ENCODE peak calls at places on chromosomes 3 and 15, in six cellular contexts. Z is GM12878, O is HepG2, R is K562, E is HCT116, H is H1. N is an unnamed sample.

GRCh38 chr3:120682095-120682681 is at the start of gene HGD:
- DNase-seq in Z (no peak), O (peak; percentile 97), R (no peak), E (no peak), H (no peak), N (no peak)

GRCh38 chr15:37586976-37587375 is 347.5 kb upstream of the TMCO5A start:
- DNase-seq in Z (no peak), O (no peak), R (no peak), E (no peak), H (no peak), N (no peak)

GRCh38 chr15:29053006-29053405 is 167.2 kb downstream of the APBA2 start:
- DNase-seq in Z (no peak), O (no peak), R (no peak), E (no peak), H (no peak), N (no peak)

GRCh38 chr3:41405466-41405865 is 206.2 kb downstream of the CTNNB1 start:
- DNase-seq in Z (no peak), O (no peak), R (no peak), E (no peak), H (no peak), N (no peak)

GRCh38 chr3:16900779-16901440 is 16.2 kb downstream of the PLCL2 start:
- DNase-seq in Z (no peak), O (no peak), R (no peak), E (no peak), H (no peak), N (no peak)

GRCh38 chr3:195558602-195559001 is 15.5 kb upstream of the PPP1R2 start:
- DNase-seq in Z (no peak), O (peak; percentile 49), R (peak; percentile 59), E (peak; percentile 52), H (no peak), N (peak; percentile 34)

GRCh38 chr15:35737521-35737920 is 191.6 kb upstream of the DPH6 start:
- DNase-seq in Z (no peak), O (no peak), R (no peak), E (no peak), H (no peak), N (no peak)

GRCh38 chr3:186220886-186221285 is 112.0 kb upstream of the ETV5 start:
- DNase-seq in Z (no peak), O (no peak), R (no peak), E (no peak), H (no peak), N (no peak)

GRCh38 chr15:35305906-35306305 is 220.8 kb upstream of the NANOGP8 start:
- DNase-seq in Z (no peak), O (no peak), R (no peak), E (peak; percentile 23), H (no peak), N (no peak)

GRCh38 chr15:57890351-57890750 is 175.2 kb downstream of the ALDH1A2 start:
- DNase-seq in Z (no peak), O (no peak), R (no peak), E (no peak), H (no peak), N (no peak)

GRCh38 chr3:101310580-101311375 is 9.6 kb downstream of the IMPG2 start:
- DNase-seq in Z (no peak), O (no peak), R (no peak), E (no peak), H (no peak), N (no peak)

GRCh38 chr15:74193305-74193718 is 9.3 kb downstream of the STRA6 start:
- DNase-seq in Z (peak; percentile 37), O (no peak), R (no peak), E (peak; percentile 78), H (no peak), N (no peak)

GRCh38 chr15:54256190-54256589 is 277.9 kb downstream of the UNC13C start:
- DNase-seq in Z (no peak), O (no peak), R (no peak), E (no peak), H (no peak), N (no peak)

GRCh38 chr15:89829616-89830440 is 15.2 kb upstream of the ANPEP start:
- DNase-seq in Z (no peak), O (no peak), R (no peak), E (no peak), H (no peak), N (no peak)

GRCh38 chr15:73941044-73941443 is 14.8 kb downstream of the LOXL1 start:
- DNase-seq in Z (no peak), O (no peak), R (no peak), E (no peak), H (no peak), N (no peak)

GRCh38 chr3:184336484-184337230 is 743 bp upstream of the FAM131A start:
- DNase-seq in Z (no peak), O (peak; percentile 62), R (no peak), E (no peak), H (no peak), N (peak; percentile 67)

GRCh38 chr3:13480340-13481318 is 523 bp downstream of the HDAC11 start:
- DNase-seq in Z (no peak), O (no peak), R (no peak), E (no peak), H (no peak), N (no peak)

GRCh38 chr3:58973796-58974195 is 76.0 kb downstream of the CFAP20DC start:
- DNase-seq in Z (no peak), O (no peak), R (no peak), E (no peak), H (no peak), N (no peak)

GRCh38 chr3:4744405-4745239 is 234.6 kb upstream of the BHLHE40 start:
- DNase-seq in Z (no peak), O (peak; percentile 89), R (no peak), E (no peak), H (no peak), N (no peak)

GRCh38 chr3:63151893-63152292 is 126.2 kb upstream of the SYNPR start:
- DNase-seq in Z (no peak), O (no peak), R (no peak), E (no peak), H (no peak), N (no peak)

GRCh38 chr3:195865752-195866151 is 42.6 kb downstream of the TNK2 start:
- DNase-seq in Z (no peak), O (no peak), R (no peak), E (no peak), H (no peak), N (no peak)

GRCh38 chr3:60250210-60250609 is 1001.0 kb downstream of the FHIT start:
- DNase-seq in Z (no peak), O (no peak), R (no peak), E (no peak), H (no peak), N (no peak)

GRCh38 chr3:60243456-60243855 is 1007.8 kb downstream of the FHIT start:
- DNase-seq in Z (no peak), O (no peak), R (no peak), E (no peak), H (no peak), N (no peak)

GRCh38 chr3:60250810-60251209 is 1000.4 kb downstream of the FHIT start:
- DNase-seq in Z (no peak), O (no peak), R (no peak), E (no peak), H (no peak), N (no peak)

GRCh38 chr3:60240558-60240957 is 1010.7 kb downstream of the FHIT start:
- DNase-seq in Z (no peak), O (no peak), R (no peak), E (no peak), H (no peak), N (no peak)

GRCh38 chr3:60246361-60246760 is 1004.9 kb downstream of the FHIT start:
- DNase-seq in Z (no peak), O (no peak), R (no peak), E (no peak), H (no peak), N (no peak)
- H3K4me1 ChIP-seq in Z (no peaks in the 10 kb centered on the region), O (no peaks in the 10 kb centered on the region), R (no peaks in the 10 kb centered on the region), E (no peaks in the 10 kb centered on the region), H (no peaks in the 10 kb centered on the region), N (no peaks in the 10 kb centered on the region)

DNA sequence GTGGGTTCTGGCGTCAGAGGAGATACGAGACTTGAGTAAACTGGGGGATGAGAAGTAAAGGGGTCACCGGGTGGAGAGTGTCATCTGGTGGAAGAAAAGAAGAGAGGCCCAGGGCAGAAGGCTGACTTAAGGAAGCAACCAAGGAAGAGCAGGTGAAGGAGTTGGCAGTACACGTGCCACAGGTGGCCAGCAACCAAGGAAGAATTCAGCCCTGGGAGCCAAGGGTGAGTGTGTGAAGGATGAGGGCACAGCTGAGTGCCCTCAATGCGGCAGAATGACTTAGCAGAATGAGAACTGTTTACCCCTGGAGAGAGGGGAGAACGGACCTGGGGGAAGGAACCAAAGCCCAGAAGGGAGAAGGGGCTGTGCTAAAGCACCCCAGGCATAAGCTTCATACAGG is 71.3 kb downstream of the WHAMM start:
- DNase-seq in Z (no peak), O (no peak), R (no peak), E (no peak), H (no peak), N (no peak)
- TF ChIP-seq SIN3A in Z (no peak), O (no peak), R (no peak), E (no peak), H (no peak), N (no peak)

GRCh38 chr3:30314757-30315156 is 291.6 kb upstream of the TGFBR2 start:
- DNase-seq in Z (no peak), O (no peak), R (no peak), E (no peak), H (no peak), N (no peak)
- H3K9ac ChIP-seq in Z (no peak overlapping the region), O (no peak overlapping the region), R (no peak overlapping the region), E (no peak overlapping the region), H (no peak overlapping the region), N (no peak overlapping the region)

GRCh38 chr3:129597087-129597791 is 9.2 kb downstream of the PLXND1 start:
- DNase-seq in Z (no peak), O (no peak), R (peak; percentile 43), E (no peak), H (no peak), N (no peak)
- H3K4me1 ChIP-seq in Z (peaks cover 4% of the 10 kb centered on the region), O (peaks cover 93% of the 10 kb centered on the region), R (peaks cover 73% of the 10 kb centered on the region), E (peaks cover 10% of the 10 kb centered on the region), H (peaks cover 56% of the 10 kb centered on the region), N (peaks cover 2% of the 10 kb centered on the region)

GRCh38 chr15:78164010-78164409 is 14.8 kb downstream of the IDH3A start:
- DNase-seq in Z (no peak), O (no peak), R (no peak), E (no peak), H (no peak), N (no peak)

GRCh38 chr15:78167227-78167888 is 18.2 kb downstream of the IDH3A start:
- DNase-seq in Z (peak; percentile 93), O (no peak), R (no peak), E (no peak), H (no peak), N (no peak)

GRCh38 chr15:78159395-78159794 is 10.2 kb downstream of the IDH3A start:
- DNase-seq in Z (no peak), O (no peak), R (no peak), E (no peak), H (no peak), N (no peak)

GRCh38 chr15:78157203-78157602 is 8.0 kb downstream of the IDH3A start:
- DNase-seq in Z (no peak), O (no peak), R (no peak), E (no peak), H (no peak), N (no peak)

GRCh38 chr15:78162038-78162437 is 12.9 kb downstream of the IDH3A start:
- DNase-seq in Z (no peak), O (no peak), R (no peak), E (no peak), H (no peak), N (no peak)
- TF ChIP-seq SIN3A in Z (no peak), O (no peak), R (no peak), E (no peak), H (no peak), N (no peak)